ENCODE peak calls at places on chromosome 19, in six cellular contexts. W is WTC11; O is retina; S is stimulated activated CD8-positive, alpha-beta memory T cell treated with anti-CD3 and anti-CD28 coated beads, Interleukin-7, amount 100 ng/mL, for 4 hours; H is RWPE1; Y is DMS153. K is an unnamed sample.

GRCh38 chr19:580274-580835 is 8.0 kb downstream of the BSG start:
- DNase-seq in W (no peak), O (no peak), S (no peak), H (no peak), Y (no peak), K (no peak)

GRCh38 chr19:38736413-38737280 is 7.6 kb downstream of the CAPN12 start:
- DNase-seq in W (peak), O (no peak), S (peak), H (peak), Y (peak), K (no peak)

GRCh38 chr19:5547881-5548280 is 19.9 kb downstream of the TINCR start:
- DNase-seq in W (peak), O (no peak), S (no peak), H (peak), Y (peak), K (peak)

GRCh38 chr19:16457195-16457953 is 14.4 kb downstream of the EPS15L1 start:
- DNase-seq in W (peak), O (peak), S (no peak), H (no peak), Y (no peak), K (peak)

GRCh38 chr19:35805518-35806102 is 7.0 kb downstream of the PRODH2 start:
- DNase-seq in W (no peak), O (no peak), S (no peak), H (no peak), Y (no peak), K (no peak)

GRCh38 chr19:47351545-47351944 is 2.4 kb downstream of the DHX34 start:
- DNase-seq in W (no peak), O (no peak), S (no peak), H (peak), Y (no peak), K (peak)

GRCh38 chr19:7850429-7850819 is 20.4 kb downstream of the EVI5L start:
- DNase-seq in W (no peak), O (no peak), S (no peak), H (no peak), Y (no peak), K (no peak)

GRCh38 chr19:42323852-42324654 is 1.4 kb upstream of the MEGF8 start:
- DNase-seq in W (peak), O (peak), S (no peak), H (no peak), Y (no peak), K (no peak)

GRCh38 chr19:10412257-10412977 is 7.9 kb upstream of the PDE4A start:
- DNase-seq in W (no peak), O (no peak), S (no peak), H (no peak), Y (peak), K (no peak)

GRCh38 chr19:23991170-23991569 is 76.5 kb downstream of the ZNF726 start:
- DNase-seq in W (no peak), O (no peak), S (no peak), H (no peak), Y (peak), K (peak)

GRCh38 chr19:4425531-4425930 is 23.1 kb downstream of the CHAF1A start:
- DNase-seq in W (no peak), O (no peak), S (no peak), H (no peak), Y (no peak), K (peak)

GRCh38 chr19:44498988-44499387 is 1.3 kb downstream of the ZNF180 start:
- DNase-seq in W (no peak), O (no peak), S (no peak), H (no peak), Y (no peak), K (no peak)

GRCh38 chr19:1131718-1132552 is 28.1 kb downstream of the GPX4 start:
- DNase-seq in W (peak), O (peak), S (peak), H (peak), Y (peak), K (peak)

GRCh38 chr19:3586124-3586626 is 897 bp downstream of the GIPC3 start:
- DNase-seq in W (peak), O (peak), S (no peak), H (no peak), Y (no peak), K (no peak)

GRCh38 chr19:10286803-10287737 is at the start of gene ICAM4:
- DNase-seq in W (peak), O (peak), S (no peak), H (no peak), Y (no peak), K (peak)

GRCh38 chr19:19214892-19215291 is 3.1 kb downstream of the NCAN start:
- DNase-seq in W (peak), O (peak), S (no peak), H (no peak), Y (no peak), K (peak)

GRCh38 chr19:49677232-49677881 is at the start of gene PRMT1:
- DNase-seq in W (peak), O (no peak), S (peak), H (no peak), Y (no peak), K (peak)

GRCh38 chr19:2385053-2385721 is 25.1 kb downstream of the TMPRSS9 start:
- DNase-seq in W (peak), O (no peak), S (no peak), H (peak), Y (peak), K (peak)